ENCODE peak calls at places on chromosomes 4 and X, in ten cellular contexts. U is kidney, I is cardiac muscle cell, F is ascending aorta, J is tibial artery, R is GM23338, N is left ventricle myocardium inferior, O is H1, E is breast epithelium, C is uterus. V is an unnamed sample.

GRCh38 chr4:32560306-32560705 is 1840.1 kb downstream of the PCDH7 start:
- DNase-seq in U (no peak), I (peak; percentile 77), F (no peak), J (no peak), R (peak; percentile 11), N (no peak), O (no peak), E (no peak), C (no peak), V (no peak)

GRCh38 chr4:5746250-5746649 is 35.2 kb downstream of the EVC start:
- DNase-seq in U (no peak), I (no peak), F (peak; percentile 46), J (no peak), R (no peak), N (no peak), O (no peak), E (no peak), C (no peak), V (peak; percentile 43)

GRCh38 chr4:30716671-30717207 is 3.4 kb upstream of the PCDH7 start:
- DNase-seq in U (no peak), I (peak; percentile 27), F (no peak), J (no peak), R (peak; percentile 57), N (no peak), O (no peak), E (no peak), C (no peak), V (no peak)

GRCh38 chrX:21811832-21812231 is 27.6 kb upstream of the MBTPS2 start:
- DNase-seq in U (no peak), I (no peak), F (no peak), J (no peak), R (no peak), N (no peak), O (no peak), E (no peak), C (no peak), V (no peak)

GRCh38 chr4:7307391-7308099 is 115.2 kb downstream of the SORCS2 start:
- DNase-seq in U (peak; percentile 52), I (no peak), F (no peak), J (no peak), R (no peak), N (no peak), O (no peak), E (no peak), C (no peak), V (no peak)

GRCh38 chrX:85111347-85111746 is 107.7 kb downstream of the APOOL start:
- DNase-seq in U (no peak), I (peak; percentile 13), F (no peak), J (no peak), R (peak; percentile 8), N (no peak), O (no peak), E (no peak), C (no peak), V (no peak)

GRCh38 chrX:130799393-130799792 is 103.6 kb downstream of the ENOX2 start:
- DNase-seq in U (no peak), I (peak; percentile 15), F (no peak), J (no peak), R (no peak), N (no peak), O (no peak), E (no peak), C (no peak), V (no peak)

GRCh38 chr4:136277741-136278140 is 1254.6 kb downstream of the PCDH18 start:
- DNase-seq in U (no peak), I (no peak), F (no peak), J (no peak), R (no peak), N (no peak), O (no peak), E (no peak), C (no peak), V (no peak)

GRCh38 chr4:10872833-10873517 is 188.4 kb upstream of the CLNK start:
- DNase-seq in U (no peak), I (peak; percentile 50), F (no peak), J (no peak), R (no peak), N (no peak), O (no peak), E (no peak), C (no peak), V (no peak)

GRCh38 chrX:44935640-44936039 is 62.7 kb downstream of the KDM6A start:
- DNase-seq in U (no peak), I (no peak), F (no peak), J (no peak), R (peak; percentile 14), N (no peak), O (no peak), E (no peak), C (no peak), V (no peak)

GRCh38 chrX:43108828-43109227 is 330.9 kb upstream of the PPP1R2C start:
- DNase-seq in U (no peak), I (no peak), F (no peak), J (no peak), R (no peak), N (no peak), O (no peak), E (no peak), C (no peak), V (no peak)

GRCh38 chr4:99047710-99048109 is 40.9 kb downstream of the ADH5 start:
- DNase-seq in U (no peak), I (no peak), F (no peak), J (no peak), R (no peak), N (no peak), O (no peak), E (no peak), C (no peak), V (no peak)

DNA sequence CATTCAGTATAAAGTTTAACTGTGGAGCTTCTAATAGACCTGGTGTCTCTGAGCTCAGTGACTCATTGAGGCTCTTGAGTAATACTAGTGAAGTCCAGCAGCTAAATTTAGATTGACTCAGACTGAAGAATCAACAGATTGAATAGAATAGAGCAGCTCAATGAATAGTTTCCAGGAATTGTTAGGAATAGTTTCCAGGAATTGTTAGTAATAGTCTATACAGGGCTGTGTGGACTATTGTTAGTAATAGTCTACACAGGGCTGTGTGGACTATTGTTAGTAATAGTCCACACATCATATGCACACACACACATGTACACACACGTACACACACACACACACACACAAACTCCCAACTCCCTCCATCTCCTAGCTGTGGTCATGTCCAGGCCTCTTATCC is 3.0 kb downstream of the GIMD1 start:
- DNase-seq in U (no peak), I (peak; percentile 86), F (peak; percentile 63), J (no peak), R (no peak), N (no peak), O (no peak), E (no peak), C (no peak), V (no peak)
- H3K27ac ChIP-seq in U (no peak overlapping the region), I (no peak overlapping the region), F (peak overlapping the region; percentile 86), J (no peak overlapping the region), R (no peak overlapping the region), N (peak overlapping the region; percentile 37), O (no peak overlapping the region), E (no peak overlapping the region), C (no peak overlapping the region), V (no peak overlapping the region)

GRCh38 chrX:134294548-134294947 is 57.6 kb downstream of the CCDC160 start:
- DNase-seq in U (no peak), I (peak; percentile 0), F (no peak), J (no peak), R (peak; percentile 17), N (no peak), O (no peak), E (no peak), C (no peak), V (no peak)
- TF ChIP-seq CTCF in U (no peak), I (no peak), F (no peak), J (no peak), R (peak; percentile 50), N (no peak), O (no peak), E (no peak), C (no peak), V (peak; percentile 19)

GRCh38 chr4:142408003-142408441 is 438.1 kb downstream of the INPP4B start:
- DNase-seq in U (no peak), I (peak; percentile 58), F (no peak), J (no peak), R (peak; percentile 35), N (no peak), O (no peak), E (no peak), C (no peak), V (no peak)

GRCh38 chr4:142405021-142405991 is 440.8 kb downstream of the INPP4B start:
- DNase-seq in U (peak; percentile 51), I (peak; percentile 80), F (peak; percentile 69), J (peak; percentile 43), R (peak; percentile 19), N (peak; percentile 23), O (no peak), E (peak; percentile 35), C (peak; percentile 47), V (peak; percentile 67)

GRCh38 chr4:142407569-142407968 is 438.5 kb downstream of the INPP4B start:
- DNase-seq in U (no peak), I (peak; percentile 11), F (no peak), J (no peak), R (peak; percentile 43), N (no peak), O (no peak), E (no peak), C (no peak), V (no peak)

GRCh38 chr4:142406051-142406549 is 440.0 kb downstream of the INPP4B start:
- DNase-seq in U (no peak), I (peak; percentile 53), F (no peak), J (no peak), R (peak; percentile 35), N (no peak), O (no peak), E (no peak), C (no peak), V (no peak)

DNA sequence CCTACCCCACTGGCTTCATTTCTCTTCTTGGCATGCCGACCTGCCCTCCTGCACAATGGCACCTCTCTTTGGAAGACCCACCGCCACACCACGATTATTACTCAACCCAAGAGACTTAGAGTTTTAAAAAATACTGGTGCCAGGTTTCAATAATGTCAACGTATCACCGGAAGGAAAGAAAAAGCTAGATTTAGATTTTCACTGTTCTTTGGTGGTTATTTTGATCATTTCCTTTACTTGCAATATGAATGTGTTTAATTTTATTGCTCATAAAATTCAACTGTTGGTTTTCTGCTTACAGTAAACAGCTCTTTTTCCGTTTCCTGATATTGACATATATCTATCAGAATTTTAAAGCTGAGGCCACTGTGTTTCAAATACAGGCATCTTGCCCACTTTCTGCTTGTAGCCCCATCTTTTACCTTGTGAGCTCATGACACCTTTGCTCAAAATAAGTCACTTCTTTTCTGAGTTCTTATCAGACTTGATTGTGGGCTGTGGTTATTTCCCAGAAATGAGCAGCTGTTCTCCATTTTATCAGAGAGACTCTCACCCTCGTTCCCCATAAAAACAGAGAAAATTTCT is 439.1 kb downstream of the INPP4B start:
- DNase-seq in U (no peak), I (peak; percentile 16), F (no peak), J (no peak), R (no peak), N (no peak), O (no peak), E (no peak), C (no peak), V (no peak)
- H3K4me3 ChIP-seq in U (no peak overlapping the region), I (no peak overlapping the region), F (peak overlapping the region; percentile 73), J (no peak overlapping the region), R (no peak overlapping the region), N (no peak overlapping the region), O (no peak overlapping the region), E (no peak overlapping the region), C (no peak overlapping the region), V (no peak overlapping the region)

DNA sequence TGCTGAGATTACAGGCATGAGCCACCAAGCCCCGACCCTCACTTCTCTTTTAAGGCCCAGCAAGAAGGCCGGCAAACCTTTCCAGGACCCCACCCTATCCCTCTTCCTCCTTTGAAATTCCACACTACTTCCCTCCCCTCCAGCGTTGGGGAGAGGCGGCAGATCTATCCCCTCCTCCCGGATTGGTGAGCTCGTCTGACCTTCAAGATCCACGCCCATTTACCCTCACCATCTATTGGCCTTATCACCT is 4.5 kb upstream of the PRICKLE3 start:
- DNase-seq in U (no peak), I (no peak), F (no peak), J (no peak), R (no peak), N (no peak), O (no peak), E (no peak), C (no peak), V (peak; percentile 95)
- H3K27ac ChIP-seq in U (peak overlapping the region; percentile 83), I (peak overlapping the region; percentile 66), F (peak overlapping the region; percentile 74), J (peak overlapping the region; percentile 67), R (no peak overlapping the region), N (peak overlapping the region; percentile 93), O (no peak overlapping the region), E (peak overlapping the region; percentile 77), C (peak overlapping the region; percentile 78), V (peak overlapping the region; percentile 81)